ENCODE peak calls at places on chromosomes 5 and 9, in five cellular contexts. F, H, C, M and P are unnamed samples.

GRCh38 chr5:177512736-177513380 is 3.2 kb upstream of the DOK3 start:
- DNase-seq in F (no peak), C (no peak), M (no peak), H (no peak), P (peak; percentile 58)

GRCh38 chr5:96941140-96941539 is 5.3 kb downstream of the LNPEP start:
- DNase-seq in H (no peak), C (no peak), F (no peak), M (no peak), P (no peak)

GRCh38 chr9:121316378-121316777 is 48.4 kb downstream of the GSN start:
- DNase-seq in F (no peak), M (no peak), C (no peak), H (no peak), P (no peak)

GRCh38 chr5:139974661-139975060 is 68.4 kb downstream of the NRG2 start:
- DNase-seq in M (no peak), H (peak; percentile 63), C (no peak), F (peak; percentile 49), P (no peak)

GRCh38 chr9:33011857-33012256 is 10.4 kb upstream of the APTX start:
- DNase-seq in H (no peak), M (no peak), C (no peak), F (no peak), P (no peak)

GRCh38 chr5:6829150-6829784 is 116.0 kb downstream of the TENT4A start:
- DNase-seq in F (no peak), C (no peak), M (peak; percentile 79), H (no peak), P (no peak)

GRCh38 chr5:131436081-131436480 is 172.2 kb downstream of the CDC42SE2 start:
- DNase-seq in M (no peak), F (no peak), C (no peak), H (no peak), P (no peak)

GRCh38 chr5:19745247-19745646 is 242.8 kb downstream of the CDH18 start:
- DNase-seq in M (no peak), F (no peak), C (no peak), H (no peak), P (no peak)

GRCh38 chr9:8895498-8896224 is 1096.1 kb upstream of the DMAC1 start:
- DNase-seq in M (peak; percentile 20), H (peak; percentile 79), C (peak; percentile 19), F (no peak), P (peak; percentile 45)

GRCh38 chr5:67963789-67964519 is 251.6 kb upstream of the PIK3R1 start:
- DNase-seq in F (no peak), M (no peak), C (no peak), H (no peak), P (no peak)

GRCh38 chr5:51279983-51280382 is 103.3 kb upstream of the ISL1 start:
- DNase-seq in C (no peak), M (no peak), F (no peak), H (peak; percentile 90), P (no peak)

GRCh38 chr9:127567119-127567897 is 44.8 kb upstream of the STXBP1 start:
- DNase-seq in M (peak; percentile 70), C (no peak), F (no peak), H (peak; percentile 77), P (peak; percentile 88)

GRCh38 chr9:95171001-95171400 is 146.5 kb downstream of the FANCC start:
- DNase-seq in H (no peak), F (no peak), M (peak; percentile 46), C (no peak), P (no peak)

GRCh38 chr5:112390327-112390726 is 28.8 kb downstream of the EPB41L4A start:
- DNase-seq in F (peak; percentile 33), H (peak; percentile 6), M (no peak), C (no peak), P (no peak)

GRCh38 chr9:92749071-92749933 is 15.3 kb downstream of the BICD2 start:
- DNase-seq in M (no peak), F (peak; percentile 22), C (no peak), H (no peak), P (peak; percentile 30)

GRCh38 chr5:155954739-155955445 is 372.1 kb upstream of the SGCD start:
- DNase-seq in M (peak; percentile 19), C (no peak), H (no peak), F (no peak), P (no peak)

GRCh38 chr9:94631599-94631998 is 7.7 kb downstream of the FBP1 start:
- DNase-seq in M (no peak), C (no peak), F (no peak), H (no peak), P (no peak)

GRCh38 chr5:113617191-113617796 is 103.8 kb downstream of the YTHDC2 start:
- DNase-seq in C (no peak), H (no peak), M (no peak), F (no peak), P (no peak)

GRCh38 chr5:67814569-67815311 is 400.8 kb upstream of the PIK3R1 start:
- DNase-seq in F (no peak), C (no peak), M (no peak), H (no peak), P (no peak)

GRCh38 chr5:146940295-146940694 is 61.7 kb upstream of the PPP2R2B start:
- DNase-seq in F (no peak), M (no peak), C (no peak), H (no peak), P (no peak)

GRCh38 chr9:97564291-97565175 is 63.1 kb downstream of the TMOD1 start:
- DNase-seq in M (peak; percentile 71), H (no peak), F (peak; percentile 16), C (no peak), P (no peak)

GRCh38 chr5:133496631-133497030 is 115.7 kb downstream of the FSTL4 start:
- DNase-seq in M (no peak), H (no peak), F (no peak), C (no peak), P (no peak)

GRCh38 chr9:107952773-107953172 is 463.2 kb upstream of the KLF4 start:
- DNase-seq in M (no peak), C (no peak), H (no peak), F (no peak), P (no peak)

GRCh38 chr5:172443441-172444109 is 10.8 kb downstream of the SH3PXD2B start:
- DNase-seq in M (peak; percentile 97), F (no peak), C (no peak), H (no peak), P (peak; percentile 95)

GRCh38 chr9:76355886-76356285 is 38.3 kb downstream of the RFK start:
- DNase-seq in C (no peak), H (no peak), F (no peak), M (no peak), P (no peak)

GRCh38 chr9:114282507-114282906 is 40.4 kb upstream of the ORM1 start:
- DNase-seq in H (no peak), M (no peak), F (no peak), C (no peak), P (no peak)